ENCODE peak calls at places on chromosomes 11 and 22, in ten cellular contexts. A is BJ; Q is OCI-LY7; T is tibial nerve; C is CD8-positive, alpha-beta T cell; Z is cardiac muscle cell; B is psoas muscle; X is esophagus squamous epithelium; H is IMR-90; J is upper lobe of left lung. W is an unnamed sample.

GRCh38 chr11:128334311-128335044 is 252.9 kb downstream of the ETS1 start:
- DNase-seq in T (no peak), H (no peak), B (no peak), X (no peak), J (no peak), Q (no peak), C (no peak), A (no peak), Z (no peak), W (no peak)

GRCh38 chr11:32430586-32431357 is 4.6 kb downstream of the WT1 start:
- DNase-seq in A (no peak), C (no peak), H (no peak), B (no peak), J (peak), Z (peak), Q (no peak), X (no peak), T (no peak), W (no peak)

GRCh38 chr22:24989541-24989951 is 37.0 kb downstream of the KIAA1671 start:
- DNase-seq in Z (no peak), C (no peak), A (no peak), X (no peak), H (no peak), J (no peak), Q (no peak), B (no peak), T (peak), W (no peak)

GRCh38 chr11:124863137-124863825 is 2.0 kb upstream of the ROBO3 start:
- DNase-seq in X (no peak), C (no peak), T (peak), H (peak), Z (peak), Q (no peak), A (no peak), B (no peak), J (no peak), W (peak)

GRCh38 chr22:33271390-33272161 is 213.4 kb upstream of the SYN3 start:
- DNase-seq in H (peak), C (no peak), Z (no peak), T (peak), J (no peak), Q (peak), X (no peak), B (peak), A (no peak), W (no peak)

GRCh38 chr11:64814712-64815187 is 4.4 kb upstream of the MEN1 start:
- DNase-seq in C (no peak), A (no peak), T (no peak), J (no peak), X (no peak), Q (peak), H (no peak), B (no peak), Z (no peak), W (peak)

GRCh38 chr11:121630041-121630440 is 177.3 kb upstream of the SORL1-AS1 start:
- DNase-seq in J (no peak), T (no peak), Q (no peak), A (no peak), H (peak), Z (no peak), B (no peak), X (no peak), C (no peak), W (no peak)

GRCh38 chr11:1750481-1750839 is at the start of gene IFITM10:
- DNase-seq in J (no peak), H (no peak), T (no peak), C (no peak), X (no peak), A (no peak), Z (no peak), Q (no peak), B (peak), W (no peak)

GRCh38 chr11:123956752-123957151 is 13.1 kb upstream of the OR6T1 start:
- DNase-seq in C (no peak), H (no peak), J (no peak), X (no peak), A (no peak), Q (no peak), Z (no peak), T (no peak), B (no peak), W (no peak)

GRCh38 chr11:111220716-111221115 is 24.8 kb upstream of the POU2AF2 start:
- DNase-seq in H (no peak), A (no peak), T (no peak), X (no peak), C (no peak), B (no peak), Z (no peak), J (no peak), Q (no peak), W (no peak)

GRCh38 chr22:43412808-43413785 is 1.3 kb downstream of the MPPED1 start:
- DNase-seq in J (peak), X (no peak), Q (no peak), A (no peak), H (no peak), C (no peak), B (no peak), Z (no peak), T (no peak), W (no peak)

GRCh38 chr11:34238533-34238932 is 119.3 kb downstream of the ABTB2 start:
- DNase-seq in X (no peak), T (no peak), B (no peak), Z (no peak), C (no peak), A (no peak), H (no peak), Q (no peak), J (no peak), W (no peak)

GRCh38 chr22:47883757-47884156 is 1121.3 kb downstream of the TBC1D22A start:
- DNase-seq in J (peak), X (no peak), A (no peak), H (no peak), Q (no peak), C (no peak), T (no peak), B (no peak), Z (no peak), W (no peak)

GRCh38 chr11:282171-282570 is 4.0 kb downstream of the NLRP6 start:
- DNase-seq in B (peak), X (no peak), J (no peak), Q (no peak), A (no peak), T (no peak), C (no peak), H (no peak), Z (no peak), W (peak)

GRCh38 chr22:41799486-41800347 is 762 bp upstream of the CCDC134 start:
- DNase-seq in C (no peak), Q (peak), T (peak), B (peak), Z (peak), X (no peak), A (no peak), H (no peak), J (peak), W (peak)

GRCh38 chr11:26578998-26579635 is 7.1 kb upstream of the MUC15 start:
- DNase-seq in Z (no peak), H (no peak), Q (no peak), C (no peak), B (no peak), A (no peak), T (no peak), X (no peak), J (no peak), W (no peak)

GRCh38 chr11:112776834-112777793 is 184.1 kb upstream of the NCAM1 start:
- DNase-seq in H (no peak), B (no peak), A (no peak), Z (peak), T (no peak), X (no peak), C (no peak), J (peak), Q (no peak), W (no peak)

GRCh38 chr11:70440206-70440605 is 41.9 kb downstream of the CTTN start:
- DNase-seq in T (no peak), J (no peak), Q (no peak), H (no peak), Z (no peak), C (no peak), A (no peak), X (no peak), B (no peak), W (no peak)

GRCh38 chr11:115765803-115766239 is 261.6 kb upstream of the CADM1 start:
- DNase-seq in J (no peak), H (peak), X (no peak), B (no peak), Q (no peak), Z (no peak), T (no peak), C (no peak), A (peak), W (no peak)
- H3K4me3 ChIP-seq in J (no peak), H (no peak), X (no peak), B (no peak), Q (no peak), Z (no peak), T (no peak), C (no peak), A (no peak), W (no peak)

GRCh38 chr11:59427068-59427382 is 812 bp upstream of the OR5A2 start:
- DNase-seq in X (no peak), C (no peak), Q (no peak), J (no peak), Z (no peak), A (no peak), T (no peak), B (no peak), H (no peak), W (no peak)
- H3K4me3 ChIP-seq in X (no peak), C (no peak), Q (no peak), J (no peak), Z (no peak), A (no peak), T (no peak), B (no peak), H (no peak), W (no peak)

GRCh38 chr11:95732930-95733602 is 56.5 kb downstream of the FAM76B start:
- DNase-seq in H (no peak), A (no peak), Z (no peak), J (no peak), T (no peak), B (no peak), X (no peak), C (no peak), Q (no peak), W (no peak)
- H3K4me3 ChIP-seq in H (no peak), A (no peak), Z (no peak), J (no peak), T (no peak), B (no peak), X (no peak), C (no peak), Q (no peak), W (no peak)

GRCh38 chr11:102112654-102112926 is 2.3 kb downstream of the YAP1 start:
- DNase-seq in A (no peak), X (no peak), C (no peak), B (no peak), T (no peak), J (no peak), Z (no peak), Q (no peak), H (no peak), W (no peak)
- H3K4me3 ChIP-seq in A (peak), X (peak), C (no peak), B (peak), T (peak), J (peak), Z (peak), Q (no peak), H (peak), W (peak)

GRCh38 chr11:129846508-129847335 is 31.1 kb downstream of the TMEM45B start:
- DNase-seq in B (no peak), H (peak), J (no peak), X (no peak), A (peak), Q (peak), Z (no peak), C (no peak), T (no peak), W (no peak)
- H3K4me3 ChIP-seq in B (no peak), H (no peak), J (no peak), X (no peak), A (no peak), Q (no peak), Z (no peak), C (no peak), T (no peak), W (no peak)

GRCh38 chr11:125929445-125930075 is 16.3 kb upstream of the VSIG10L2 start:
- DNase-seq in Q (no peak), Z (no peak), C (no peak), X (no peak), H (no peak), B (no peak), A (no peak), J (no peak), T (no peak), W (no peak)
- H3K4me3 ChIP-seq in Q (no peak), Z (no peak), C (no peak), X (no peak), H (no peak), B (no peak), A (no peak), J (no peak), T (no peak), W (no peak)

GRCh38 chr11:61839742-61840141 is 11.6 kb downstream of the FADS2 start:
- DNase-seq in C (no peak), Q (no peak), B (no peak), Z (no peak), H (no peak), T (no peak), X (no peak), J (no peak), A (no peak), W (no peak)

GRCh38 chr11:61837411-61838005 is 9.4 kb downstream of the FADS2 start:
- DNase-seq in B (no peak), H (no peak), X (no peak), C (no peak), Q (no peak), T (no peak), J (no peak), A (no peak), Z (no peak), W (no peak)

GRCh38 chr11:61840371-61840770 is 12.3 kb downstream of the FADS2 start:
- DNase-seq in H (no peak), J (no peak), Q (no peak), C (no peak), X (no peak), T (no peak), Z (no peak), B (no peak), A (no peak), W (no peak)

GRCh38 chr11:61838921-61839320 is 10.8 kb downstream of the FADS2 start:
- DNase-seq in Z (no peak), C (no peak), B (no peak), J (peak), Q (no peak), T (no peak), H (no peak), A (no peak), X (no peak), W (no peak)

DNA sequence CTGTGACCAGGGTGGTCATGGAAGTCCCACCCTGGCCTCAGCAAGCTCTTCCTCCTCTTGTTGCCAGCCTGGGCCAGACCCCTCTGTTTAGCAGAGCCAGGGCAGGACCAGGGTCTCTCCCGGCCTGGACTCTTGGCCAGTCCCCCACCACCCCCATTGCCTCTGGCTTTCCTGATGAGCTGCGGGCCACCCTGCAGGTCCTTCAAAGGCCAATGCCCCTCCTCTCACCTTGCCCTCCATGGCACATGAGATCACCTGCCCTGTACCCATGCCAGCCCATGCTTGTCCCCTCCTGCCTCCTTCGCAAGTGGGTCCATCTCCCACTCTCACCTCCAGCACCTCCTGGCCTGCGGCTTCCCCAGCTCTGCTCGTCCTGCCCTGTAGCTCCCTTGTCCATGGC is 10.4 kb downstream of the FADS2 start:
- DNase-seq in H (no peak), J (peak), C (no peak), B (no peak), X (no peak), Q (no peak), A (no peak), T (no peak), Z (no peak), W (no peak)
- H3K4me3 ChIP-seq in H (no peak), J (no peak), C (no peak), B (no peak), X (no peak), Q (no peak), A (no peak), T (no peak), Z (no peak), W (no peak)

GRCh38 chr22:46587067-46587471 is 33.1 kb upstream of the GRAMD4 start:
- DNase-seq in Q (peak), H (no peak), X (no peak), T (no peak), C (no peak), Z (no peak), J (no peak), B (no peak), A (no peak), W (no peak)

GRCh38 chr22:46589141-46589748 is 30.9 kb upstream of the GRAMD4 start:
- DNase-seq in B (peak), Q (no peak), A (no peak), C (no peak), Z (no peak), X (no peak), T (no peak), J (peak), H (no peak), W (peak)

GRCh38 chr22:46588279-46589140 is 31.7 kb upstream of the GRAMD4 start:
- DNase-seq in J (peak), B (peak), Q (peak), Z (peak), H (no peak), T (no peak), A (no peak), C (no peak), X (no peak), W (peak)

GRCh38 chr22:46586531-46587011 is 33.6 kb upstream of the GRAMD4 start:
- DNase-seq in A (no peak), Z (no peak), B (peak), J (no peak), Q (no peak), H (no peak), C (no peak), T (no peak), X (no peak), W (no peak)

DNA sequence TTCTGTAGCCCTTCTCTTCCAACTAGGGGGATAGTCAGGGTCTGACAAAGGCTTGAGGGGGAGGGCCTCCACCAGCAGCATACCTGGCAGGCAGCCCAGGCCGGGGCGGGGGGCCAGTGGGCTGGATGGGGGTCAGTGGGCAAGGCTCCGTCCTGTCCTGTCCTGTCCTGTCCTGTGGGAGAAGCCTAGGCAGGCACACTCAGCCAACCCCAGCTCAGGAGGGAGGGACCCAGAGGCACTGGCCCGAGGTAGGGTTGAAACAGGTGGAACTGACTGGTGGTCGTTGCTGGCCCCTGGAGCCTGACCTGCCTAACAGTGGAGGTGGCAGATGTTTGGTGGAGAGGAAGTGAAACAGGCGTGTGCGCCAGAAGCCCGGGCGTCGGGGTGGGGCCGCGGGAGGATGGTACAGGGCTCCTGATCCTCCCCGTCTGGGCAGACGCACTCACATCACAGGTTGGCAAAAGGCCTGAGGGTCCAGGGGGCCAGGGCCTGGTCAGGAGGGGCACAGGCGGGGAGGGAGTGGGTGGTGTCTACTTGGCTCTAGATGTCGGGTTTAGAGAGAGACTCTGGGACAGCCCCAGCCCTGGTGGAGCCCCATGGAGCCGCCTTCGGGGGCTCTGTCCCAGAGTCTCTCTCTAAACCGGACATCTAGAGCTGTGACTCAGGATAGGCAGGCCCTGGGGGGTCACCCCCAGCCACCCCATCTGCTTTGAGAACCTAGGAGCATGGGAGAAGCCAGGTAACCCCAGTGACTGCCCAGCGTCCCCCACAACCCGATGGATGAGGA is 32.5 kb upstream of the GRAMD4 start:
- DNase-seq in T (no peak), A (no peak), J (peak), X (no peak), Q (peak), Z (no peak), B (peak), H (no peak), C (no peak), W (peak)
- H3K4me3 ChIP-seq in T (peak), A (no peak), J (no peak), X (no peak), Q (peak), Z (no peak), B (no peak), H (no peak), C (no peak), W (peak)

GRCh38 chr22:26479043-26479791 is 4.4 kb downstream of the HPS4 start:
- DNase-seq in B (no peak), X (no peak), Z (no peak), T (no peak), Q (peak), H (no peak), J (no peak), A (no peak), C (no peak), W (no peak)
- H3K4me3 ChIP-seq in B (peak), X (no peak), Z (no peak), T (peak), Q (peak), H (no peak), J (peak), A (no peak), C (peak), W (peak)